ENCODE peak calls at places on chromosomes 6 and 20, in nine cellular contexts. N is GM13977, I is NB4, G is A549, V is IMR-90, Z is GM13976, F is uterus, A is neural crest cell, P is ovary. Y is an unnamed sample.

GRCh38 chr6:170088349-170088951 is 202.4 kb downstream of the DLL1 start:
- DNase-seq in P (peak; percentile 31), N (no peak), I (peak; percentile 90), Z (no peak), A (no peak), V (no peak), F (peak; percentile 12), G (no peak), Y (no peak)

GRCh38 chr6:157139054-157139708 is 184.1 kb downstream of the TMEM242 start:
- DNase-seq in N (no peak), A (no peak), F (no peak), Z (no peak), I (peak; percentile 29), P (no peak), G (peak; percentile 17), V (no peak), Y (no peak)

GRCh38 chr6:47153066-47153755 is 111.1 kb upstream of the ADGRF1 start:
- DNase-seq in P (no peak), N (no peak), Z (no peak), G (peak; percentile 48), F (no peak), I (no peak), V (peak; percentile 33), A (no peak), Y (peak; percentile 39)

GRCh38 chr6:17768388-17768787 is 61.7 kb upstream of the NUP153 start:
- DNase-seq in Z (no peak), F (no peak), V (peak; percentile 33), I (peak; percentile 51), A (no peak), N (no peak), G (no peak), P (no peak), Y (peak; percentile 74)

GRCh38 chr20:41133709-41134361 is 3.5 kb upstream of the PLCG1 start:
- DNase-seq in F (no peak), Z (peak; percentile 88), V (peak; percentile 18), I (peak; percentile 56), P (no peak), G (no peak), A (no peak), N (peak; percentile 84), Y (no peak)

GRCh38 chr6:11992086-11992485 is 20.0 kb upstream of the HIVEP1 start:
- DNase-seq in V (no peak), Z (no peak), P (no peak), N (no peak), F (no peak), G (no peak), A (no peak), I (no peak), Y (no peak)

GRCh38 chr6:88983532-88983931 is 20.1 kb upstream of the RNGTT start:
- DNase-seq in F (no peak), I (peak; percentile 57), Z (no peak), V (peak; percentile 36), A (peak; percentile 14), G (peak; percentile 10), P (peak; percentile 39), N (no peak), Y (peak; percentile 33)

GRCh38 chr6:77106992-77107391 is 356.3 kb downstream of the HTR1B start:
- DNase-seq in I (no peak), N (no peak), G (no peak), A (no peak), P (no peak), F (no peak), Z (no peak), V (no peak), Y (no peak)

GRCh38 chr6:145135702-145136101 is 599.6 kb downstream of the EPM2A start:
- DNase-seq in F (no peak), Z (no peak), N (no peak), A (no peak), I (no peak), P (no peak), G (no peak), V (no peak), Y (no peak)

GRCh38 chr6:72466971-72467566 is 154.8 kb upstream of the KCNQ5 start:
- DNase-seq in V (no peak), G (no peak), N (no peak), P (no peak), I (no peak), Z (no peak), A (no peak), F (no peak), Y (no peak)

GRCh38 chr6:135851442-135852271 is at the start of gene PDE7B:
- DNase-seq in G (peak; percentile 73), F (peak; percentile 75), Z (peak; percentile 58), N (peak; percentile 50), I (peak; percentile 86), P (peak; percentile 84), V (peak; percentile 99), A (peak; percentile 28), Y (peak; percentile 83)

GRCh38 chr20:46767127-46767761 is 57.8 kb downstream of the SLC2A10 start:
- DNase-seq in V (peak; percentile 36), A (peak; percentile 16), N (peak; percentile 42), I (peak; percentile 45), Z (peak; percentile 46), P (no peak), F (no peak), G (peak; percentile 65), Y (no peak)

GRCh38 chr6:32194825-32195651 is 2.6 kb upstream of the GPSM3 start:
- DNase-seq in P (peak; percentile 55), V (peak; percentile 62), F (no peak), Z (no peak), I (peak; percentile 76), G (peak; percentile 44), A (peak; percentile 31), N (no peak), Y (no peak)

GRCh38 chr6:44245912-44246662 is 814 bp upstream of the HSP90AB1 start:
- DNase-seq in F (peak; percentile 92), I (peak; percentile 86), G (peak; percentile 71), V (peak; percentile 81), N (peak; percentile 88), Z (peak; percentile 89), P (peak; percentile 96), A (peak; percentile 91), Y (no peak)

GRCh38 chr6:158060447-158061360 is 79.0 kb downstream of the SYNJ2 start:
- DNase-seq in F (peak; percentile 77), I (peak; percentile 44), G (peak; percentile 46), Z (no peak), P (peak; percentile 70), V (peak; percentile 94), N (no peak), A (no peak), Y (no peak)

GRCh38 chr6:110567957-110568696 is 91.7 kb upstream of the SLC22A16 start:
- DNase-seq in I (peak; percentile 73), Z (no peak), P (no peak), V (no peak), N (no peak), A (no peak), G (no peak), F (no peak), Y (no peak)

GRCh38 chr6:30641048-30641447 is 5.9 kb upstream of the C6orf136 start:
- DNase-seq in I (no peak), F (no peak), A (no peak), Z (no peak), N (no peak), P (no peak), V (no peak), G (no peak), Y (no peak)

GRCh38 chr6:43706788-43707187 is 19.2 kb upstream of the MRPS18A start:
- DNase-seq in P (no peak), V (peak; percentile 38), G (no peak), A (no peak), Z (no peak), I (no peak), F (no peak), N (no peak), Y (no peak)

DNA sequence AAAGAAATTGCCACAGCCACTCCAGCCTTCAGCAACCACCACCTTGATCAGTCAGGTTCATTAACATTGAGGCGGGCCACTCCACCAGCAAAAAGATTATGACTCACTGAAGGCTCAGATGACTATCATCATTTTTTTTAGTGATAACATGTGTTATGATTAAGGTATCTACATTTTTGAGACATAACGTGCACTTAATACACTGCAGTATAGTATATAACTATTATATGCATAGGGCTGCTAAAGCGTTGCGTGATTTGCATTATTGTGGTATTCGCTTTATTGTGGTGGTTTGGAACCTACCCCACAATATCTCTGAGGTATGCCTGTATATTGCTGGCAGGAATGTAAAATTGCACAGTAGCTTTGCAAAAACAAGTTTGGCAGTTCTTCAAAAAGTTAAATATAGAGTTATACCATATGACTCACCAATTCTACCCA is 6.8 kb upstream of the RIPK1 start:
- DNase-seq in V (peak; percentile 84), P (no peak), G (no peak), Z (no peak), A (no peak), I (no peak), F (no peak), N (no peak), Y (no peak)
- TF ChIP-seq CTCF in V (peak; percentile 39), P (no peak), G (no peak), Z (no peak), A (no peak), I (no peak), F (no peak), N (no peak), Y (no peak)

GRCh38 chr20:4370856-4371255 is 350.9 kb upstream of the PRND start:
- DNase-seq in N (no peak), A (no peak), P (no peak), I (no peak), V (no peak), G (no peak), F (no peak), Z (no peak), Y (no peak)
- TF ChIP-seq CTCF in N (no peak), A (no peak), P (no peak), I (no peak), V (no peak), G (no peak), F (no peak), Z (no peak), Y (no peak)

DNA sequence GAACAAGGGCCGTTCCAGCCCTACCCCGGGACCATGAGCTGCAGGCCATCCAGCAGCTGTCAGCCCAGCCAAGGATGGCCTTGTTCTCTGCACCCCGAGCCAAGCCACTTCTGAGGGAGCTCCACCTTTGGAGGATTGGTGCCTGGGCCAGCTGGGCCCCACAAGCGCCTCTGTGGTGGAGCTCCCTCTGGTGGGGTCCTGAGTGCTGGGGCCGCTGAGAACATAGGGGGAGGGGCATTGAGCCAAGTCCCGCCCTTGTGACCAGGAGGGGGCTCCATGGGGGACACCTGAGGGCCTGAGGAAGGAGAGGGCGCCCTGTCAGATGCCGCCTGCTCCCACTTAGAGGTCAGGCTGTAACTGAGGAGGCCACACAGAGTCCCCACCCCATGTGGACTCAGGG is 43.2 kb downstream of the YTHDF1 start:
- DNase-seq in N (peak; percentile 66), G (no peak), P (no peak), I (peak; percentile 38), V (no peak), Z (no peak), A (no peak), F (no peak), Y (no peak)
- TF ChIP-seq CTCF in N (peak; percentile 35), G (no peak), P (no peak), I (peak; percentile 3), V (peak; percentile 4), Z (peak; percentile 12), A (no peak), F (no peak), Y (no peak)

DNA sequence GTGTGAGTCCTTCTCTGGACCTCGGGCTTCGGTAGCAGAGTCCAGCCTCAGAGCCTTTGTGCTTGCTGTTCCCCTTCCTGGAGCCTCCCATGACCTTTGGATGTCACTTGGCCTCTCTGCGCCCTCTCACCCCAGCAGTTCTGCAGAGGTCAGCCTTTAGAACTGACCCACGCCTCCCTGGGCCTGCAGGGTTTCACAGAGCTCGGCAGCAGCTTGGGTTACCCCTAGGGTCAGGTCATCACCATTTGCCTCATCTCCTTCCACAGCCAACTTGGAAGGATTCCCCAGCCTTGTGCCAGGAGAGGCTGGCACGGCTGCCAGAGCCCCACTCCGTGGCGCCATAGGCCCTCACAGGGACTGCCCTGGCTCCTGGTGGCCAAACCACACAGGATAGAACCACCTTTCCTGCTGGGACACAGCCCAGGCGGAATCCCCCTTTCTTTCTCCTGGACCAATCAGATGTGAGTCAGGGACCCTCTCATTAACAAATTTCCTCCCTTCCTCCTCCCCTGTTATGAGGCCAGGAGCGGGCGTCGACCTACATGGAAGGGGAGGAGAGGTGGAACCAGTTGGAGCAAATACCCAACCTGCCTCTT is 13.9 kb upstream of the SIRPA start:
- DNase-seq in Z (no peak), P (no peak), F (no peak), N (no peak), A (no peak), I (no peak), V (no peak), G (no peak), Y (no peak)
- TF ChIP-seq CTCF in Z (no peak), P (no peak), F (no peak), N (no peak), A (no peak), I (no peak), V (no peak), G (no peak), Y (peak; percentile 25)

Y was measured in epithelial cell of proximal tubule.